ENCODE peak calls at places on chromosome 17, in six cellular contexts. P is fibroblast of the aortic adventitia, X is psoas muscle, J is breast epithelium, Z is cardiac fibroblast, B is lung. D is an unnamed sample.

GRCh38 chr17:73341350-73342056 is 29.7 kb upstream of the CDC42EP4 start:
- DNase-seq in P (no peak), X (no peak), J (no peak), Z (no peak), B (no peak), D (no peak)

GRCh38 chr17:8894673-8895578 is 27.5 kb upstream of the PIK3R6 start:
- DNase-seq in P (peak; percentile 76), X (no peak), J (peak; percentile 49), Z (peak; percentile 81), B (no peak), D (no peak)

GRCh38 chr17:78108726-78109488 is 19.6 kb downstream of the TMC6 start:
- DNase-seq in P (no peak), X (peak; percentile 50), J (no peak), Z (no peak), B (no peak), D (no peak)

GRCh38 chr17:36553459-36553858 is 8.7 kb downstream of the GGNBP2 start:
- DNase-seq in P (no peak), X (no peak), J (no peak), Z (no peak), B (no peak), D (no peak)

GRCh38 chr17:72318131-72318530 is 197.3 kb downstream of the SOX9 start:
- DNase-seq in P (no peak), X (no peak), J (no peak), Z (no peak), B (no peak), D (no peak)

GRCh38 chr17:37082461-37082860 is 133.7 kb downstream of the AATF start:
- DNase-seq in P (no peak), X (no peak), J (no peak), Z (no peak), B (no peak), D (no peak)

GRCh38 chr17:45948881-45949624 is 50.0 kb upstream of the STH start:
- DNase-seq in P (peak; percentile 55), X (peak; percentile 90), J (peak; percentile 74), Z (peak; percentile 61), B (peak; percentile 66), D (peak; percentile 65)

GRCh38 chr17:72439893-72440502 is 319.2 kb downstream of the SOX9 start:
- DNase-seq in P (no peak), X (no peak), J (no peak), Z (no peak), B (no peak), D (no peak)

GRCh38 chr17:73365934-73366623 is 54.3 kb upstream of the CDC42EP4 start:
- DNase-seq in P (no peak), X (peak; percentile 88), J (no peak), Z (peak; percentile 51), B (no peak), D (no peak)

GRCh38 chr17:50798424-50799344 is 31.4 kb upstream of the ANKRD40CL start:
- DNase-seq in P (no peak), X (no peak), J (no peak), Z (peak; percentile 10), B (no peak), D (no peak)

GRCh38 chr17:37551788-37552187 is 57.4 kb downstream of the SYNRG start:
- DNase-seq in P (no peak), X (no peak), J (no peak), Z (peak; percentile 12), B (no peak), D (no peak)

GRCh38 chr17:58329035-58329807 is 626 bp upstream of the TSPOAP1 start:
- DNase-seq in P (no peak), X (no peak), J (no peak), Z (no peak), B (peak; percentile 56), D (peak; percentile 75)

GRCh38 chr17:13638855-13639458 is 37.2 kb upstream of the HS3ST3A1 start:
- DNase-seq in P (peak; percentile 50), X (no peak), J (no peak), Z (peak; percentile 28), B (no peak), D (no peak)

GRCh38 chr17:55366020-55366481 is 55.6 kb downstream of the MMD start:
- DNase-seq in P (no peak), X (no peak), J (no peak), Z (no peak), B (no peak), D (no peak)

GRCh38 chr17:42578282-42578869 is 847 bp upstream of the PSMC3IP start:
- DNase-seq in P (peak; percentile 77), X (peak; percentile 81), J (no peak), Z (peak; percentile 77), B (peak; percentile 75), D (peak; percentile 61)

GRCh38 chr17:67217446-67217845 is 27.6 kb downstream of the HELZ start:
- DNase-seq in P (no peak), X (no peak), J (no peak), Z (no peak), B (no peak), D (no peak)

GRCh38 chr17:13398091-13398490 is 203.6 kb downstream of the HS3ST3A1 start:
- DNase-seq in P (no peak), X (no peak), J (no peak), Z (no peak), B (no peak), D (no peak)

GRCh38 chr17:62565817-62566216 is 61.7 kb upstream of the MRC2 start:
- DNase-seq in P (peak; percentile 59), X (no peak), J (no peak), Z (peak; percentile 89), B (no peak), D (no peak)

GRCh38 chr17:78815696-78816095 is 24.9 kb downstream of the USP36 start:
- DNase-seq in P (no peak), X (no peak), J (no peak), Z (no peak), B (no peak), D (no peak)

GRCh38 chr17:4584125-4584834 is at the start of gene SMTNL2:
- DNase-seq in P (no peak), X (peak; percentile 93), J (no peak), Z (no peak), B (no peak), D (peak; percentile 31)
- TF ChIP-seq CTCF in P (no peak), X (no peak), J (no peak), Z (no peak), B (no peak), D (no peak)

GRCh38 chr17:61130320-61130719 is 269.3 kb upstream of the TBX2 start:
- DNase-seq in P (no peak), X (no peak), J (no peak), Z (no peak), B (no peak), D (no peak)

GRCh38 chr17:61132524-61133025 is 267.1 kb upstream of the TBX2 start:
- DNase-seq in P (no peak), X (no peak), J (no peak), Z (no peak), B (no peak), D (no peak)

GRCh38 chr17:61129876-61130275 is 269.8 kb upstream of the TBX2 start:
- DNase-seq in P (no peak), X (no peak), J (no peak), Z (peak; percentile 59), B (no peak), D (no peak)

GRCh38 chr17:61133853-61134252 is 265.8 kb upstream of the TBX2 start:
- DNase-seq in P (no peak), X (no peak), J (no peak), Z (no peak), B (no peak), D (no peak)

DNA sequence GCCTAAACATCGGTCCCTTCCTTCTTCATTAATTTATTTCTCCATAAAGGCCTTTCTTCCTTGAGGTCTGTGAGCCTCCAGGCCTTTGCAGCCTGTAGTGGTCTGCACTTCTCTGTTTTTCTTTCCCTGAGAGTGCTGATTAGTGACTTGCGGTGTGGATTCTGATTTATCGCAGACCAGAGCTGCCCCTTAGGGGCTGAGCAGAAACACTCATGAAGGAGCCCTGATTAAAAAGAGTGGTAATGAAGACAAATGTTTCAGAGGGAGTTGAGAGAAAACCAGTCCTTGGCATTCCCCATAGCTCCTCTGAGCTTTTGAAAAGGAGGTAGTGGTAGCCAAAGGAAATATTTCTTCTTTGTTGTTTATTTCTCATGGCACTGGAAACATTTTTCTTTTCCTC is 268.1 kb upstream of the TBX2 start:
- DNase-seq in P (no peak), X (no peak), J (no peak), Z (no peak), B (no peak), D (no peak)
- TF ChIP-seq CTCF in P (no peak), X (no peak), J (no peak), Z (no peak), B (no peak), D (no peak)

DNA sequence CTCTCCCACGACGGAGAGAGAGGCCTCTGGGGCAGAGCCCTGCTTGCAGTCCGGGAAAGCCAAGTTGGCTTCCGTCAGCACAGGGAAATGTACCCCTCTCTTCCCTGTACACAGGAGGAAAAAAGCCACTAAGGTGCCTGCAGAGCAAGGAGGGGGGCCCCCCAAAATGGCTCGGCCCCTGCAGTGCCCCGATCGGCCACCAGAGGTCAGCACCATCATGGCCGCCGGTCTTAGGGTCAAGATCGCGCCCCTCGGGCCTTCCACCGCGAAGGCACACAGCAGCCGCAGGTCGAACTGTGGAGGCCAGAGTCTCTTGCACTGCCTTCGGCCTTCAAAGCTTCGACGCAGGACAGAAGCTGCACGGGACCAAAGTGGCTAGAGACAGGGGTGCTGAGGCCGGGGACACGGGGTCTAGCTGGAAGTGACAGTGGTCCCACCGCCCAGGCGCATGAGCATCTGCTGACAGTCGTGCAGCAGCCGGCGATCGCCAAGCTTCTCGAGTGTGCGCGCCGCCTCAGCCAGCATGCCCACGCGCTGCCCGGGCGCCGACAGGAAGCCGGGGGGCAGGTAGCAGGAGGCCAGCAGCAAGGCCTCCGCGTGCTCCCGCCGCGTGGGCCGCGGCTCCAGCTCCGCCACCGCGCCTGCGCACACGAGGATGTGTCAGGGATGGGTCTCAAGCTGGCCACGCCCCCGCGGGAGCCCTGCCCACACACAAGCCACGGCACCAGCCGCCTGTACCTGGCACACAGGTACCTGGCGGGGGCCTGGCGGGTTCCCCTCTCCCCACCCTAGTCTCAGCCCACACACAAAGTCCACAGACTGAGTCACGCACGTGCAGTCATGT is 24.4 kb downstream of the SREBF1 start:
- DNase-seq in P (peak; percentile 61), X (peak; percentile 89), J (peak; percentile 79), Z (peak; percentile 70), B (peak; percentile 72), D (peak; percentile 81)
- TF ChIP-seq CTCF in P (peak; percentile 98), X (peak; percentile 100), J (peak; percentile 100), Z (peak; percentile 97), B (peak; percentile 91), D (peak; percentile 70)

GRCh38 chr17:39192901-39193300 is 4.6 kb downstream of the CACNB1 start:
- DNase-seq in P (no peak), X (no peak), J (no peak), Z (no peak), B (no peak), D (no peak)

GRCh38 chr17:39194089-39194984 is 3.1 kb downstream of the CACNB1 start:
- DNase-seq in P (peak; percentile 58), X (peak; percentile 96), J (no peak), Z (peak; percentile 68), B (peak; percentile 44), D (no peak)

GRCh38 chr17:39194985-39195524 is 2.4 kb downstream of the CACNB1 start:
- DNase-seq in P (no peak), X (no peak), J (no peak), Z (no peak), B (no peak), D (no peak)

GRCh38 chr17:39191750-39192510 is 5.5 kb downstream of the CACNB1 start:
- DNase-seq in P (no peak), X (peak; percentile 91), J (no peak), Z (no peak), B (no peak), D (no peak)

DNA sequence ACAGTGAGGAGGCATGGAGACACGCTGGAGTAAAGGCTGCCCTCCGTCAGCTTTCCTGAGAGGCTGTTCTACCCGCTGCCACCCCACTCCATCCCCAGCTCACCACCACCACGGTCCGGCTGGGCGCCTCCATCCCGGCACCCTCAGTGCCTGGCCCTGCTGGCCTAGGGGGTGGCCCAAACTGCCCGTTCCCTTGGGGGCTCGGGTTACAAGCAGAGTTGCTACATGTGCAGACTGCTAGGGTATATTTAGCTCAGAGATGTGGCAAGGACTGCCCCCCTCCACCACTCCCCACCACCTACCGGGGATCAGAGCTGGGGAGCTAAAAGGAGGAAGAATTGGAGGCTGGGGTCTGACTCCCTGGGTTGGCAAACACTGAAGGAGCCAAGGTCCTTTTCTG is 4.1 kb downstream of the CACNB1 start:
- DNase-seq in P (no peak), X (peak; percentile 91), J (no peak), Z (no peak), B (no peak), D (no peak)
- TF ChIP-seq CTCF in P (no peak), X (no peak), J (no peak), Z (no peak), B (no peak), D (no peak)